ENCODE peak calls at places on chromosome 11, in seven cellular contexts. L is spleen, R is neural progenitor cell, P is IMR-90, N is mammary epithelial cell, T is small intestine, V is gastrocnemius medialis. B is an unnamed sample.

GRCh38 chr11:122954455-122954854 is 27.2 kb downstream of the BSX start:
- DNase-seq in R (no peak), L (no peak), P (no peak), V (no peak), T (no peak), N (no peak), B (no peak)

GRCh38 chr11:33695051-33695566 is 5.5 kb downstream of the C11orf91 start:
- DNase-seq in R (no peak), P (no peak), V (no peak), T (no peak), N (no peak), L (no peak), B (no peak)

GRCh38 chr11:46367244-46367915 is 14.1 kb upstream of the MDK start:
- DNase-seq in L (peak; percentile 94), P (peak; percentile 59), V (no peak), T (no peak), R (peak; percentile 84), N (no peak), B (no peak)

GRCh38 chr11:125091247-125091876 is 20.1 kb downstream of the TMEM218 start:
- DNase-seq in P (peak; percentile 77), L (peak; percentile 41), V (no peak), R (peak; percentile 89), N (peak; percentile 57), T (peak; percentile 12), B (no peak)

GRCh38 chr11:44309483-44310197 is at the start of gene ALX4:
- DNase-seq in V (no peak), R (peak; percentile 89), L (no peak), N (peak; percentile 43), T (no peak), P (no peak), B (no peak)

GRCh38 chr11:114216804-114217195 is 79.4 kb upstream of the NNMT start:
- DNase-seq in T (peak; percentile 26), P (no peak), R (no peak), L (no peak), V (no peak), N (no peak), B (no peak)

GRCh38 chr11:87778341-87778740 is 396.9 kb downstream of the RAB38 start:
- DNase-seq in T (no peak), L (no peak), P (no peak), V (no peak), N (peak; percentile 86), R (peak; percentile 2), B (no peak)

GRCh38 chr11:124896821-124897391 is 759 bp downstream of the ROBO4 start:
- DNase-seq in L (no peak), P (no peak), T (no peak), N (no peak), V (no peak), R (no peak), B (no peak)

GRCh38 chr11:28342704-28343103 is 234.5 kb downstream of the METTL15 start:
- DNase-seq in T (no peak), L (no peak), V (no peak), N (no peak), R (no peak), P (peak; percentile 50), B (no peak)

GRCh38 chr11:46119352-46120216 is 1.7 kb downstream of the PHF21A start:
- DNase-seq in L (peak; percentile 86), P (peak; percentile 74), N (peak; percentile 65), T (peak; percentile 35), V (peak; percentile 17), R (peak; percentile 71), B (peak; percentile 10)

GRCh38 chr11:36455658-36456111 is 54.4 kb downstream of the TRAF6 start:
- DNase-seq in P (peak; percentile 98), N (peak; percentile 97), T (peak; percentile 17), R (peak; percentile 62), V (peak; percentile 28), L (no peak), B (peak; percentile 48)

GRCh38 chr11:112268406-112268805 is 7.7 kb upstream of the PLET1 start:
- DNase-seq in R (no peak), T (no peak), L (no peak), N (no peak), P (no peak), V (no peak), B (no peak)

GRCh38 chr11:56885182-56885581 is 103.5 kb upstream of the OR5AK2 start:
- DNase-seq in N (peak; percentile 28), P (no peak), V (no peak), R (peak; percentile 30), T (peak; percentile 68), L (no peak), B (no peak)

GRCh38 chr11:127875076-127875475 is 712.3 kb downstream of the ETS1 start:
- DNase-seq in V (no peak), T (no peak), R (no peak), P (no peak), L (no peak), N (no peak), B (no peak)

GRCh38 chr11:131203041-131203440 is 167.4 kb upstream of the NTM start:
- DNase-seq in N (no peak), V (no peak), L (no peak), R (no peak), P (no peak), T (no peak), B (no peak)

GRCh38 chr11:1118755-1119275 is 38.9 kb upstream of the MUC5AC start:
- DNase-seq in P (no peak), T (no peak), R (no peak), L (no peak), V (no peak), N (no peak), B (no peak)

GRCh38 chr11:72975778-72976520 is 161.7 kb downstream of the ATG16L2 start:
- DNase-seq in L (no peak), T (no peak), V (no peak), R (no peak), P (peak; percentile 96), N (peak; percentile 79), B (peak; percentile 20)

GRCh38 chr11:58165504-58166106 is 23.3 kb upstream of the OR9Q2 start:
- DNase-seq in T (peak; percentile 86), N (no peak), P (no peak), V (no peak), L (no peak), R (no peak), B (no peak)

GRCh38 chr11:130415719-130416536 is 12.5 kb downstream of the ADAMTS8 start:
- DNase-seq in L (no peak), P (peak; percentile 22), V (no peak), N (no peak), R (no peak), T (no peak), B (no peak)

GRCh38 chr11:111107501-111107900 is 138.0 kb upstream of the POU2AF2 start:
- DNase-seq in N (no peak), L (no peak), T (no peak), R (no peak), P (no peak), V (no peak), B (no peak)

GRCh38 chr11:72831521-72832300 is 17.5 kb downstream of the ATG16L2 start:
- DNase-seq in T (peak; percentile 68), R (peak; percentile 90), L (peak; percentile 91), P (peak; percentile 71), V (peak; percentile 64), N (peak; percentile 61), B (no peak)

GRCh38 chr11:44014968-44015623 is 32.7 kb upstream of the ACCSL start:
- DNase-seq in T (no peak), N (no peak), V (no peak), P (peak; percentile 65), L (no peak), R (no peak), B (no peak)

GRCh38 chr11:119352857-119353260 is 6.4 kb upstream of the MFRP start:
- DNase-seq in R (no peak), V (no peak), P (no peak), T (peak; percentile 77), L (peak; percentile 12), N (no peak), B (no peak)

GRCh38 chr11:126586303-126586627 is 230.8 kb downstream of the ST3GAL4 start:
- DNase-seq in V (no peak), L (peak; percentile 47), T (no peak), R (peak; percentile 27), N (no peak), P (no peak), B (no peak)

DNA sequence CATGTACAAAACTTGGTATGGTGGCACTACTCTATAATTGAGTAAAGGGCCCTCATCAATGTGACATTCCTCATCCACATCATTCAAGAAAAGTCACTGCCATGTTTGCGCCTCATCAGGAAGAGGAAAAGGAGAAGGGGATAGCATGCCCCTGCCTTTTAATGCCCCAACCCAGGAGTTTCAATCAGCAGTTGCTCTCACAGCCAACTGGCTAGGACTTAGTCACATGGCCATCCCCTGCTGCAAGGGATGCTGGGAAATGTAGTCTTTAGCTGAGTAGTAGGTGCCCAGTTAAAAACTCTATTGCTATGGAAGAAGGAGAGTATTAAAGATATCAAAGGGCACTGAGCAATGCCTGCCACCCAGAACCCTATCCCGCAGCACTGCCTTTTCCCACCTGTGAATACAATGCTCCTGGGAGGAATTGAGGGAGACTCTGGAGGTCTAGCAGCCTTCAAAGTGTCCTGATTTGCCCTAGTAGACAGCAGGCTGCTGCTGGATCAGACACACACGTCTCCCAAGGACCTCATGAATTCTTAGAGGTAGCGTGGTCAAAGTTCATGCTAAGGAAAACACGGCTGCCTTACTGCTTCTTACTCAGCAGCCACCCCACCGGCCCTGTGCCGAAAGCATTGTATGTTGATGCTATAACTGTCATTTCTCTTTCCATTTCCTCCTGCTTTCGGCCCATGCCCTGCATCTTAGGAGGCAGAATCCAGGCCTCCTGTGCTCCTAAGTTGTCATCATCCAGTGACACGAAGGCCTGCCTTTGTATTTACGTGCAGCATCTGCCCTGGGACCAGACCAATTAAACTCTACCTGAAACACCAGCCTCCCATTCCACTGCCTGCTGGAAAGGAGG is 10.7 kb upstream of the CCND1 start:
- DNase-seq in N (no peak), P (no peak), R (no peak), T (no peak), L (no peak), V (no peak), B (no peak)
- H3K27ac ChIP-seq in N (no peak overlapping the region), P (no peak overlapping the region), R (no peak overlapping the region), T (no peak overlapping the region), L (no peak overlapping the region), V (no peak overlapping the region), B (no peak overlapping the region)

GRCh38 chr11:106082096-106082495 is 4.6 kb downstream of the AASDHPPT start:
- DNase-seq in N (no peak), T (no peak), V (no peak), L (no peak), R (no peak), P (no peak), B (no peak)
- H3K27ac ChIP-seq in N (no peak overlapping the region), T (no peak overlapping the region), V (no peak overlapping the region), L (no peak overlapping the region), R (no peak overlapping the region), P (no peak overlapping the region), B (no peak overlapping the region)

DNA sequence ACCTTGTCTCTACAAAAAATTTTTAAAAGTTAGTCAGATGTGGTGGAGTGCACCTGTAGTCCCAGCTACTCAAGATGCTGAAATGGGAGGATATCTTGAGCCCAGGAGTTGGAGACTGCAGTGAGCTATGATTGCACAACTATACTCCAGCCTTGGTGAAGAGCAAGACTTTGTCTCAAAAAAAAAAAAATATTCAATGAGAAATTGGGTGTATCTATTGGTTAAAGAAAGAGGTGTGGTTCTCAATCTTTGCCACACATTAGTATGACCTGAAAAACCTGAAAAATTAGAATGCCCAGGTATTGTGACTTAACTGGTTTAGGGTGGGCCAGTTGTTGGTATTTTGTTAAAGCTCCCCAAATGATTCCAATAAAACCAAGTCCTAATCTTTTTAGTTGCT is 32.4 kb downstream of the MTNR1B start:
- DNase-seq in R (no peak), T (no peak), P (no peak), N (no peak), L (no peak), V (no peak), B (no peak)
- H3K27ac ChIP-seq in R (no peak overlapping the region), T (no peak overlapping the region), P (peak overlapping the region; percentile 47), N (peak overlapping the region; percentile 89), L (no peak overlapping the region), V (no peak overlapping the region), B (peak overlapping the region; percentile 89)

GRCh38 chr11:117663826-117664225 is 133.2 kb downstream of the DSCAML1 start:
- DNase-seq in L (peak; percentile 52), P (no peak), R (peak; percentile 46), T (no peak), V (no peak), N (no peak), B (no peak)
- H3K27ac ChIP-seq in L (no peak overlapping the region), P (no peak overlapping the region), R (no peak overlapping the region), T (no peak overlapping the region), V (no peak overlapping the region), N (no peak overlapping the region), B (no peak overlapping the region)

B was measured in epithelial cell of prostate.